ENCODE peak calls at places on chromosome 6, in nine cellular contexts. One of them, this sample, is unnamed.

GRCh38 chr6:133768656-133769295 is 120.1 kb upstream of the TCF21 start:
- DNase-seq in foreskin fibroblast: peak; percentile 52
- DNase-seq in GM23338: no peak
- DNase-seq in heart left ventricle: peak; percentile 20
- DNase-seq in heart right ventricle: peak; percentile 25
- DNase-seq in psoas muscle: no peak
- DNase-seq in AG04450: no peak
- DNase-seq in vagina: no peak
- DNase-seq in MM.1S: no peak
- DNase-seq in this sample: no peak

GRCh38 chr6:41929918-41930317 is 8.6 kb downstream of the BYSL start:
- DNase-seq in psoas muscle: no peak
- DNase-seq in GM23338: no peak
- DNase-seq in heart right ventricle: no peak
- DNase-seq in foreskin fibroblast: no peak
- DNase-seq in heart left ventricle: no peak
- DNase-seq in AG04450: no peak
- DNase-seq in MM.1S: no peak
- DNase-seq in vagina: no peak
- DNase-seq in this sample: no peak

GRCh38 chr6:145540741-145541140 is 194.6 kb downstream of the EPM2A start:
- DNase-seq in heart left ventricle: no peak
- DNase-seq in vagina: no peak
- DNase-seq in psoas muscle: no peak
- DNase-seq in MM.1S: no peak
- DNase-seq in foreskin fibroblast: no peak
- DNase-seq in GM23338: no peak
- DNase-seq in heart right ventricle: no peak
- DNase-seq in AG04450: no peak
- DNase-seq in this sample: no peak

GRCh38 chr6:56890683-56891429 is 64.1 kb upstream of the BEND6 start:
- DNase-seq in foreskin fibroblast: peak; percentile 91
- DNase-seq in AG04450: peak; percentile 89
- DNase-seq in MM.1S: peak; percentile 56
- DNase-seq in vagina: no peak
- DNase-seq in GM23338: no peak
- DNase-seq in heart left ventricle: no peak
- DNase-seq in heart right ventricle: no peak
- DNase-seq in psoas muscle: no peak
- DNase-seq in this sample: peak; percentile 49

GRCh38 chr6:27507041-27507956 is 34.4 kb upstream of the ZNF184 start:
- DNase-seq in psoas muscle: no peak
- DNase-seq in AG04450: no peak
- DNase-seq in heart right ventricle: no peak
- DNase-seq in heart left ventricle: no peak
- DNase-seq in MM.1S: no peak
- DNase-seq in foreskin fibroblast: no peak
- DNase-seq in GM23338: no peak
- DNase-seq in vagina: no peak
- DNase-seq in this sample: no peak

GRCh38 chr6:66508433-66508832 is 801.4 kb upstream of the EYS start:
- DNase-seq in psoas muscle: no peak
- DNase-seq in heart right ventricle: no peak
- DNase-seq in vagina: no peak
- DNase-seq in GM23338: no peak
- DNase-seq in foreskin fibroblast: peak; percentile 72
- DNase-seq in MM.1S: no peak
- DNase-seq in heart left ventricle: no peak
- DNase-seq in AG04450: peak; percentile 58
- DNase-seq in this sample: no peak

GRCh38 chr6:26234421-26235239 is 130.4 kb upstream of the BTN3A2 start:
- DNase-seq in MM.1S: peak; percentile 80
- DNase-seq in heart left ventricle: no peak
- DNase-seq in AG04450: no peak
- DNase-seq in psoas muscle: peak; percentile 64
- DNase-seq in vagina: no peak
- DNase-seq in foreskin fibroblast: peak; percentile 90
- DNase-seq in GM23338: peak; percentile 85
- DNase-seq in heart right ventricle: no peak
- DNase-seq in this sample: no peak

GRCh38 chr6:89985744-89986493 is 91.7 kb downstream of the GJA10 start:
- DNase-seq in heart right ventricle: peak; percentile 11
- DNase-seq in heart left ventricle: no peak
- DNase-seq in MM.1S: no peak
- DNase-seq in psoas muscle: peak; percentile 51
- DNase-seq in vagina: no peak
- DNase-seq in GM23338: no peak
- DNase-seq in foreskin fibroblast: peak; percentile 88
- DNase-seq in AG04450: peak; percentile 90
- DNase-seq in this sample: no peak

GRCh38 chr6:7910654-7911344 is at the start of gene TXNDC5:
- DNase-seq in psoas muscle: peak; percentile 88
- DNase-seq in heart left ventricle: peak; percentile 87
- DNase-seq in GM23338: peak; percentile 82
- DNase-seq in AG04450: no peak
- DNase-seq in vagina: peak; percentile 67
- DNase-seq in MM.1S: peak; percentile 80
- DNase-seq in foreskin fibroblast: peak; percentile 93
- DNase-seq in heart right ventricle: peak; percentile 87
- DNase-seq in this sample: no peak

GRCh38 chr6:35687658-35688604 is 784 bp downstream of the FKBP5 start:
- DNase-seq in GM23338: peak; percentile 80
- DNase-seq in AG04450: no peak
- DNase-seq in heart right ventricle: peak; percentile 55
- DNase-seq in vagina: no peak
- DNase-seq in heart left ventricle: peak; percentile 57
- DNase-seq in foreskin fibroblast: peak; percentile 59
- DNase-seq in MM.1S: peak; percentile 76
- DNase-seq in psoas muscle: peak; percentile 85
- DNase-seq in this sample: no peak

GRCh38 chr6:27091661-27092315 is 155.7 kb upstream of the PRSS16 start:
- DNase-seq in GM23338: peak; percentile 54
- DNase-seq in vagina: no peak
- DNase-seq in heart left ventricle: no peak
- DNase-seq in MM.1S: peak; percentile 76
- DNase-seq in foreskin fibroblast: peak; percentile 90
- DNase-seq in psoas muscle: no peak
- DNase-seq in heart right ventricle: no peak
- DNase-seq in AG04450: peak; percentile 80
- DNase-seq in this sample: no peak

GRCh38 chr6:170106906-170107525 is 183.9 kb downstream of the DLL1 start:
- DNase-seq in vagina: no peak
- DNase-seq in heart left ventricle: no peak
- DNase-seq in AG04450: no peak
- DNase-seq in heart right ventricle: no peak
- DNase-seq in MM.1S: no peak
- DNase-seq in GM23338: no peak
- DNase-seq in psoas muscle: peak; percentile 39
- DNase-seq in foreskin fibroblast: no peak
- DNase-seq in this sample: no peak

GRCh38 chr6:72657798-72658197 is 35.9 kb downstream of the KCNQ5 start:
- DNase-seq in AG04450: no peak
- DNase-seq in vagina: no peak
- DNase-seq in heart left ventricle: no peak
- DNase-seq in foreskin fibroblast: peak; percentile 60
- DNase-seq in psoas muscle: no peak
- DNase-seq in MM.1S: no peak
- DNase-seq in GM23338: no peak
- DNase-seq in heart right ventricle: no peak
- DNase-seq in this sample: no peak

GRCh38 chr6:99019341-99019740 is 71.6 kb upstream of the FBXL4 start:
- DNase-seq in heart left ventricle: no peak
- DNase-seq in psoas muscle: no peak
- DNase-seq in AG04450: no peak
- DNase-seq in MM.1S: no peak
- DNase-seq in GM23338: no peak
- DNase-seq in foreskin fibroblast: peak; percentile 12
- DNase-seq in vagina: no peak
- DNase-seq in heart right ventricle: no peak
- DNase-seq in this sample: no peak

GRCh38 chr6:31794866-31795615 is 511 bp downstream of the VARS1 start:
- DNase-seq in psoas muscle: no peak
- DNase-seq in GM23338: peak; percentile 27
- DNase-seq in vagina: no peak
- DNase-seq in MM.1S: no peak
- DNase-seq in heart right ventricle: no peak
- DNase-seq in foreskin fibroblast: no peak
- DNase-seq in AG04450: no peak
- DNase-seq in heart left ventricle: no peak
- DNase-seq in this sample: no peak

GRCh38 chr6:71040841-71041240 is 84.0 kb upstream of the B3GAT2 start:
- DNase-seq in heart left ventricle: no peak
- DNase-seq in psoas muscle: no peak
- DNase-seq in heart right ventricle: no peak
- DNase-seq in GM23338: no peak
- DNase-seq in vagina: no peak
- DNase-seq in foreskin fibroblast: no peak
- DNase-seq in AG04450: no peak
- DNase-seq in MM.1S: no peak
- DNase-seq in this sample: no peak

GRCh38 chr6:42088101-42088591 is 37.8 kb downstream of the TAF8 start:
- DNase-seq in AG04450: no peak
- DNase-seq in MM.1S: no peak
- DNase-seq in vagina: no peak
- DNase-seq in GM23338: peak; percentile 19
- DNase-seq in foreskin fibroblast: peak; percentile 48
- DNase-seq in heart right ventricle: peak; percentile 41
- DNase-seq in psoas muscle: no peak
- DNase-seq in heart left ventricle: peak; percentile 69
- DNase-seq in this sample: no peak

GRCh38 chr6:87291879-87292278 is 30.5 kb upstream of the SMIM8 start:
- DNase-seq in AG04450: no peak
- DNase-seq in psoas muscle: no peak
- DNase-seq in GM23338: no peak
- DNase-seq in heart right ventricle: no peak
- DNase-seq in heart left ventricle: no peak
- DNase-seq in vagina: no peak
- DNase-seq in MM.1S: no peak
- DNase-seq in foreskin fibroblast: no peak
- DNase-seq in this sample: no peak

GRCh38 chr6:147752686-147753418 is 244.4 kb downstream of the SAMD5 start:
- DNase-seq in AG04450: no peak
- DNase-seq in MM.1S: no peak
- DNase-seq in heart right ventricle: no peak
- DNase-seq in foreskin fibroblast: no peak
- DNase-seq in heart left ventricle: no peak
- DNase-seq in vagina: no peak
- DNase-seq in GM23338: no peak
- DNase-seq in psoas muscle: no peak
- DNase-seq in this sample: no peak

DNA sequence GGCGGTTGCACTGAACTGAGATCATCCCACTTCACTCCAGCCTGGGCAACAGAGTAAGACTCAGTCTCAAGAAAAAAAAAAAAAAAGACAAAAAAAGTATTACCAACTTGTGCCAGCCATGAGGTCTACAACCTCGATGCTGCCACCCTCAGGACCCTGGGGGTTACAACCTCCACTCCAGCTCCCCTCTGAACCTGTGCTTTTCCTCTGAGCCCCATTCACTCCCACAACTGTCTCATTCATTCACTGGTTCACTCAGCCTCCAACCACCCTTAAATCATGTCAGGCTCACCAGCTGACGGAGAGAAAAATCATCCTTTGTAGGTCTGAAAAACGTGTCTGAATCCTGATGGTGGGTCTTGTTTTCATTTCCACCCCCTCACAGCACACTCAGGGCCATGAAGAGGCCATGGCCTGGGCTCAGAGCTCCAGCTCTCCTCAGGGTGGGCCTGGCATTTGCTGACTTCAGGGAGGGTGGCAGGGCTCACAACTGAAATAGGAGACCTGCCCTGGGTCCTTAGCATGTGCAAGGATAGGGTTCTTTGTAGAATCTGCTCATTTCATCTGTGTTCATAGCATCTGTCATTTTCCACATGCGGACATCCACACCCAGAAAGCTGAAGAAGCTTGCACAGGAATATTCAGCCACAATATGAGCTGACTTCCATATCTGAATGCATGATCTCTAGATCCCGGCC is 1.9 kb upstream of the ULBP1 start:
- DNase-seq in foreskin fibroblast: peak; percentile 62
- DNase-seq in AG04450: no peak
- DNase-seq in vagina: peak; percentile 61
- DNase-seq in heart left ventricle: no peak
- DNase-seq in heart right ventricle: no peak
- DNase-seq in psoas muscle: no peak
- DNase-seq in GM23338: peak; percentile 70
- DNase-seq in MM.1S: peak; percentile 18
- DNase-seq in this sample: no peak
- TF ChIP-seq CTCF in foreskin fibroblast: peak; percentile 8
- TF ChIP-seq CTCF in AG04450: peak; percentile 15
- TF ChIP-seq CTCF in vagina: no peak
- TF ChIP-seq CTCF in heart left ventricle: no peak
- TF ChIP-seq CTCF in heart right ventricle: no peak
- TF ChIP-seq CTCF in psoas muscle: no peak
- TF ChIP-seq CTCF in GM23338: peak; percentile 54
- TF ChIP-seq CTCF in MM.1S: peak; percentile 13
- TF ChIP-seq CTCF in this sample: peak; percentile 20

GRCh38 chr6:15512126-15512525 is 150.7 kb downstream of the DTNBP1 start:
- DNase-seq in vagina: no peak
- DNase-seq in AG04450: no peak
- DNase-seq in MM.1S: no peak
- DNase-seq in GM23338: no peak
- DNase-seq in psoas muscle: no peak
- DNase-seq in foreskin fibroblast: no peak
- DNase-seq in heart right ventricle: no peak
- DNase-seq in heart left ventricle: no peak
- DNase-seq in this sample: no peak
- TF ChIP-seq CTCF in vagina: no peak
- TF ChIP-seq CTCF in AG04450: peak; percentile 9
- TF ChIP-seq CTCF in MM.1S: no peak
- TF ChIP-seq CTCF in GM23338: peak; percentile 23
- TF ChIP-seq CTCF in psoas muscle: peak; percentile 40
- TF ChIP-seq CTCF in foreskin fibroblast: no peak
- TF ChIP-seq CTCF in heart right ventricle: peak; percentile 52
- TF ChIP-seq CTCF in heart left ventricle: peak; percentile 47
- TF ChIP-seq CTCF in this sample: no peak

DNA sequence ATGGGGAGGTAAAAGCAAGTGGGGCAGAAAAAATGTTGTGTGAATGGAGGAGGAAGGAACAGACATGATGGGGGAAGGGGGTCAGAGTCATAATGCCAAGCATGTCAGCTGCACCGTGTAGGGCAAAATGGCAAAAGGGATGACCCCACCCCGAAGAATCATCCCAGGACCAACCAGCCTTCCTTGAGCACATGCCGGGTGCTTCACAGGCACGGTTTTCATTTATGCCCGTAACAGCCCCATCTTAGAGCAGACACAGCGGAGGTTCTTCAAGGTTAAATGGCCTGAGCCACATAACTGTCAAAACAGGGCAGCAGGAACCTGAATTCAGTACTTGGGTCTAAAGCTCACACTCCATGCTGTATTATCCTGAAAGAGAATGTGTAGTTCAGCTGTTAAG is 322.2 kb downstream of the ZFAND3 start:
- DNase-seq in AG04450: no peak
- DNase-seq in GM23338: no peak
- DNase-seq in MM.1S: no peak
- DNase-seq in heart right ventricle: no peak
- DNase-seq in vagina: no peak
- DNase-seq in psoas muscle: no peak
- DNase-seq in foreskin fibroblast: no peak
- DNase-seq in heart left ventricle: no peak
- DNase-seq in this sample: no peak
- TF ChIP-seq CTCF in AG04450: no peak
- TF ChIP-seq CTCF in GM23338: no peak
- TF ChIP-seq CTCF in MM.1S: no peak
- TF ChIP-seq CTCF in heart right ventricle: no peak
- TF ChIP-seq CTCF in vagina: no peak
- TF ChIP-seq CTCF in psoas muscle: no peak
- TF ChIP-seq CTCF in foreskin fibroblast: no peak
- TF ChIP-seq CTCF in heart left ventricle: no peak
- TF ChIP-seq CTCF in this sample: no peak

GRCh38 chr6:96213768-96214167 is 198.0 kb downstream of the FUT9 start:
- DNase-seq in psoas muscle: no peak
- DNase-seq in GM23338: no peak
- DNase-seq in MM.1S: no peak
- DNase-seq in vagina: no peak
- DNase-seq in AG04450: no peak
- DNase-seq in heart left ventricle: no peak
- DNase-seq in foreskin fibroblast: no peak
- DNase-seq in heart right ventricle: no peak
- DNase-seq in this sample: no peak
- TF ChIP-seq CTCF in psoas muscle: no peak
- TF ChIP-seq CTCF in GM23338: no peak
- TF ChIP-seq CTCF in MM.1S: no peak
- TF ChIP-seq CTCF in vagina: no peak
- TF ChIP-seq CTCF in AG04450: no peak
- TF ChIP-seq CTCF in heart left ventricle: no peak
- TF ChIP-seq CTCF in foreskin fibroblast: no peak
- TF ChIP-seq CTCF in heart right ventricle: no peak
- TF ChIP-seq CTCF in this sample: no peak